ENCODE peak calls at places on chromosomes 11 and 22, in six cellular contexts. H is spleen, G is transverse colon, C is prostate gland, R is HCT116, Q is GM12878. Z is an unnamed sample. For H3K4me1, the result is how much of the 10 kb centered on the place peaks cover.

GRCh38 chr11:17803751-17804334 is 69.3 kb downstream of the KCNC1 start:
- DNase-seq in Q (no peak), H (no peak), G (no peak), R (no peak), C (no peak), Z (no peak)

GRCh38 chr11:110447897-110448522 is 18.3 kb downstream of the FDX1 start:
- DNase-seq in Q (no peak), G (no peak), C (no peak), H (no peak), R (no peak), Z (no peak)

GRCh38 chr22:17095538-17095937 is 10.7 kb downstream of the IL17RA start:
- DNase-seq in G (no peak), H (peak), R (no peak), Q (no peak), C (no peak), Z (peak)

GRCh38 chr22:50247748-50248147 is 2.9 kb upstream of the TUBGCP6 start:
- DNase-seq in G (peak), C (no peak), Q (no peak), H (no peak), R (peak), Z (no peak)

GRCh38 chr22:45320326-45320976 is 10.7 kb downstream of the FAM118A start:
- DNase-seq in G (no peak), Q (no peak), H (no peak), R (no peak), C (no peak), Z (no peak)

GRCh38 chr11:57426754-57427691 is at the start of gene SLC43A3:
- DNase-seq in R (no peak), Q (peak), H (peak), C (peak), G (peak), Z (peak)

GRCh38 chr11:27381238-27381666 is 18.2 kb upstream of the CCDC34 start:
- DNase-seq in G (no peak), C (no peak), H (no peak), R (no peak), Q (no peak), Z (no peak)

GRCh38 chr11:9717719-9718118 is 53.8 kb downstream of the SWAP70 start:
- DNase-seq in H (no peak), R (no peak), G (no peak), Q (no peak), C (no peak), Z (no peak)

GRCh38 chr22:31342389-31343125 is 3.6 kb downstream of the PATZ1 start:
- DNase-seq in R (no peak), H (no peak), C (no peak), G (no peak), Q (no peak), Z (no peak)

GRCh38 chr22:39515266-39516050 is 4.9 kb upstream of the ATF4 start:
- DNase-seq in Q (no peak), H (no peak), G (no peak), R (no peak), C (no peak), Z (no peak)

GRCh38 chr11:76669901-76670474 is 559 bp downstream of the LRRC32 start:
- DNase-seq in C (no peak), H (peak), Q (no peak), R (no peak), G (no peak), Z (peak)

GRCh38 chr11:19338375-19338774 is 97.6 kb upstream of the E2F8 start:
- DNase-seq in R (no peak), C (no peak), H (no peak), Q (no peak), G (no peak), Z (no peak)

GRCh38 chr11:44351006-44351660 is 41.2 kb upstream of the ALX4 start:
- DNase-seq in Q (peak), H (peak), G (no peak), C (no peak), R (no peak), Z (no peak)

GRCh38 chr22:42270178-42270511 is 308 bp downstream of the TCF20 start:
- DNase-seq in G (no peak), R (peak), Q (no peak), H (no peak), C (no peak), Z (no peak)

GRCh38 chr22:44924724-44925123 is 85.1 kb downstream of the PHF21B start:
- DNase-seq in C (no peak), H (no peak), R (no peak), Q (no peak), G (no peak), Z (no peak)

GRCh38 chr11:61728940-61729219 is 23.6 kb upstream of the MYRF start:
- DNase-seq in H (no peak), C (no peak), Q (no peak), G (no peak), R (peak), Z (no peak)

GRCh38 chr11:129374993-129375721 is 491 bp upstream of the BARX2 start:
- DNase-seq in C (peak), R (no peak), Q (no peak), H (no peak), G (peak), Z (no peak)

GRCh38 chr11:86861810-86862209 is 61.5 kb downstream of the PRSS23 start:
- DNase-seq in H (no peak), C (no peak), Q (no peak), G (no peak), R (no peak), Z (no peak)

GRCh38 chr11:7030836-7031235 is 10.6 kb downstream of the NLRP14 start:
- DNase-seq in C (no peak), G (no peak), Q (no peak), H (no peak), R (no peak), Z (no peak)

GRCh38 chr22:36728505-36728904 is 25.0 kb upstream of the CACNG2 start:
- DNase-seq in R (no peak), G (no peak), Q (no peak), C (no peak), H (no peak), Z (peak)

GRCh38 chr11:4704054-4704789 is at the start of gene MMP26:
- DNase-seq in Q (no peak), G (no peak), R (no peak), C (peak), H (no peak), Z (no peak)

GRCh38 chr22:21887841-21888240 is 20.4 kb upstream of the MAPK1 start:
- DNase-seq in R (no peak), Q (no peak), C (no peak), G (no peak), H (no peak), Z (no peak)

GRCh38 chr11:88171982-88172381 is 3.3 kb downstream of the RAB38 start:
- DNase-seq in C (no peak), Q (no peak), G (no peak), R (no peak), H (no peak), Z (no peak)

GRCh38 chr22:42905702-42906183 is 48.7 kb upstream of the ARFGAP3 start:
- DNase-seq in H (no peak), C (peak), R (no peak), Q (no peak), G (peak), Z (no peak)

GRCh38 chr11:94782446-94782845 is 14.3 kb downstream of the AMOTL1 start:
- DNase-seq in R (no peak), G (no peak), H (no peak), C (no peak), Q (no peak), Z (no peak)
- H3K4me1 ChIP-seq in R (under half), G (under half), H (half or more), C (under half), Q (under half), Z (under half)

GRCh38 chr11:121964591-121964990 is 151.4 kb downstream of the BLID start:
- DNase-seq in H (no peak), Q (no peak), R (no peak), G (no peak), C (no peak), Z (no peak)
- TF ChIP-seq CTCF in H (no peak), Q (no peak), R (no peak), G (no peak), C (no peak), Z (no peak)

DNA sequence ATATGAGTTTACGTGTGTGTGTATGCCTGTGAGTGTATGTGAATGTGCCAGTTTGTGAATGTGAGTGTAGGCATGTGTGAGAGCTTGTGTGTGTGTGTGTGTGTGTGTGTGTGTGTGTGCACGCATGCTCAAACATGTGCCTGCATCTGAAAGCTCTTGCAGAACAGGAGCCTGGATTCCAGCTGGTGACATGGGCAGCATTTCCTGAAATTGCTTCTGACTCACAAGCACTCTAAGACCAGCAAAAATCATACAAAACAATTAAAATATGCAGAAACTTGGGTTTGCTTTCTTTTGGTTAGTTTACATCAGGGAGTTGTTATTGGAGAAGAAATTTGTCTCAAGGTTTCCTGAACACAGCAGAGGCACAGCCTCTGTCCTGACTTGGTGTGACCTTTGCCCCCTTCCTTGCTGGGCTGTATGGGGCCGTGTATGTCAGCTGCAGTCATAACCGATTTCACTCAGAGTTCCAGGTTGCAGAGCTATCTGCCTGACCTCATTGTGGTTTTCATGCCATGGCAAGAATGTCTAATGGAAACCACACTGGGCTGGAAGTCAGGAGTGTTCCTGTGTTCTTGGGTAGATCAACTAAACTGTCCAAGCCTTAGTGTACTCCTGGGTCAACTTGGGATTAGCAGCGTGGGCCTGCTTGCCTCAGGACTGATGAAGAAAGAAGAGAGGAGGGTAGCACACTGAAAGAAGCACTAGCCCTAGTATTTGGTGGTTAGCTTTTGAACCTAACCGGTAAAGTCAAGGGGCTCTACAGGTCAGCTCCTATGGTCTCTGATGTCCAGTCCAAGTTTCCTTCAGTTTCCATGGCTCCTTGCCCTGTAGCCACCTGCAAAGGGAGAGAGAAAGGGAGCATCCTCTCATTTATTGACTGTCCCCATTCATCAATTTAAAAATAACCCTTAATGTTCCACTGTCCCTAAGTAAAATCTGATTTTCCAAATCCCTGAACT is 143.7 kb downstream of the SNX19 start:
- DNase-seq in Q (no peak), R (no peak), G (peak), C (no peak), H (no peak), Z (no peak)
- TF ChIP-seq POLR2AphosphoS5 in Q (no peak), R (no peak), G (no peak), C (no peak), H (no peak), Z (no peak)

DNA sequence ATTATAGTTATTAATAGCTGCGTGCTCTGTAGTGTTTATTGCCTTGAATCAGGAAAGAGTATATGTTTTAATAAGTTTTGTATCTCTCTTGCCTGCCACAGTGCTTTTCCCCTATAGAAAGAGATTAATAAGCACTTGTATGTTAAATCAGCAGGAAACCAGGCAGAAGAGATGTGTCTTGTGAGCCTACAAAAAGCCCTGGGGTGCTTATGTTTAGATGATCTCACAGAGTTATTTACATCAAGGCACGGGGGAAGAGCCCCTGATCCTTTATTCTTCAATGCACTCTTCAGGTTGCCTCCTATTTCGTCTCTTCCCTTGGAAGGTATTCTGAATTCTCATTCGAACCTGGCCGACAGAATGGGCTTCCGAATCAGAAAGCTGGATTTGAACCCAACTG is 183.0 kb downstream of the MAML2 start:
- DNase-seq in G (no peak), H (no peak), R (no peak), Q (no peak), C (no peak), Z (no peak)
- H3K4me1 ChIP-seq in G (under half), H (half or more), R (under half), Q (under half), C (under half), Z (half or more)

GRCh38 chr11:81959341-81959740 is 774.3 kb downstream of the FAM181B start:
- DNase-seq in G (no peak), C (no peak), H (no peak), Q (no peak), R (no peak), Z (no peak)

GRCh38 chr11:81967242-81967641 is 766.4 kb downstream of the FAM181B start:
- DNase-seq in C (no peak), Q (no peak), R (no peak), H (no peak), G (no peak), Z (no peak)

GRCh38 chr11:81966340-81966739 is 767.3 kb downstream of the FAM181B start:
- DNase-seq in H (no peak), G (no peak), Q (no peak), R (no peak), C (no peak), Z (no peak)

DNA sequence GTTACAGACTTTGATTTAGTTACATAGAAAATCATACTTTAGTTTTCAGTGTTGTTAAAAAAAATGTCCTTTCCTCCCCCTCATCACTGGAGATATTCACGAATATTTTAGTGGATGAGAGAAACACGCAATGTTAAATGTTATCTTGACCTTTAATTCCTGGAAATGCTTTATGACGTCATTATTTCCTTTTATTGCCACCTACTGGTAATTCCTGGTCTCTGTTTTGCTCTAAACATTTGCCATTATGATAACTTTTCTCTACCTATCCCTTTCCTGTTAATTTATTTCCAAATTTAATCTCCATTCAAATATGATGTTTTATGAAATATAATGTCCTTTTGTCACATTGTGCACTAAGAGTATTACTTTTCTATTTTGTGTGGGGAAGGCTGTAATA is 770.6 kb downstream of the FAM181B start:
- DNase-seq in R (no peak), Q (no peak), H (no peak), G (no peak), C (no peak), Z (no peak)
- TF ChIP-seq CTCF in R (peak), Q (peak), H (no peak), G (no peak), C (peak), Z (no peak)

GRCh38 chr11:2120359-2121100 is 18.7 kb downstream of the IGF2 start:
- DNase-seq in G (no peak), H (peak), R (no peak), Q (no peak), C (no peak), Z (no peak)
- TF ChIP-seq POLR2AphosphoS5 in G (no peak), H (no peak), R (no peak), Q (no peak), C (no peak), Z (no peak)

GRCh38 chr11:12842933-12843636 is 166.0 kb upstream of the RASSF10 start:
- DNase-seq in C (peak), R (no peak), G (no peak), Q (no peak), H (no peak), Z (no peak)

GRCh38 chr11:12845739-12846358 is 163.3 kb upstream of the RASSF10 start:
- DNase-seq in H (no peak), Q (no peak), C (peak), R (no peak), G (peak), Z (peak)

GRCh38 chr11:12841946-12842630 is 167.0 kb upstream of the RASSF10 start:
- DNase-seq in H (no peak), G (no peak), C (peak), Q (no peak), R (no peak), Z (no peak)

GRCh38 chr11:12838463-12839120 is 164.4 kb downstream of the TEAD1 start:
- DNase-seq in C (peak), H (no peak), R (no peak), Q (no peak), G (no peak), Z (no peak)

DNA sequence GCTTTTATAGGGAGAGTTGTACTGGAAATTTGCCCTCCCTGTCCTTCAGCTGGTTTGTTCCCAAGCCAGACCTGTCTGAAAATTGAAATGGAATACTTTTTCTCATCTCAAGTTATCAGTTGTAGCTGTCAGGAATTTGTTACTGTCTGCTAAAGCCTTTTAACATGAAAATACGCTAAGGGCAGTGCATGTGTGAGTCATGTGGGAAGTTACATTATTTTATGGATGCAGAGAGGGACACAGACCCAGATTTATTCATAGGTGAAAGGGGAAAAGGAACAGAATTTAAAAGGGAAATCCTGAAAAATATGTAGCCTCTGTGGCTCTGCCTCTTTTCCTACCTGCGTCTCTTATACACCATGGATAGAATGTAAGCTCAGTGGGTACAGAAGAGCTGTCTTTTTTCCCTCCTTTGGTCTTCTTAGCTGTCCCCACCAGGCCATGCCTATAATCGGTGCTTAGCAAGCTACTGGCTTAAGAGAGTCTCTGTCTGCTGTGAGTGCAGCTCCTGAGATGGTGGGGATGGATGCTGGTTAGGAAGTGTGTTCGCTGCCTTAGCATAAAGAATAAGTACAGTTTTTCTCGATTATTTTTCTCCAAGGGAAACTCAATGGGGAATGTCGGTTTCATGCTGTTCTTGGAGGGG is 166.8 kb downstream of the TEAD1 start:
- DNase-seq in R (no peak), H (no peak), G (no peak), Q (no peak), C (no peak), Z (no peak)
- H3K4me1 ChIP-seq in R (under half), H (under half), G (half or more), Q (under half), C (under half), Z (under half)

Z was measured in sigmoid colon.